ENCODE peak calls at places on chromosomes 6 and 20, in six cellular contexts. One of them, this sample, is unnamed.

GRCh38 chr6:143236151-143236788 is 175.6 kb downstream of the AIG1 start:
- DNase-seq in cardiac muscle cell: no peak
- DNase-seq in uterus: no peak
- DNase-seq in NT2/D1: no peak
- DNase-seq in colonic mucosa: no peak
- DNase-seq in endothelial cell of umbilical vein: no peak
- DNase-seq in this sample: peak; percentile 78

GRCh38 chr20:44861547-44862006 is 23.9 kb upstream of the YWHAB start:
- DNase-seq in cardiac muscle cell: no peak
- DNase-seq in uterus: peak; percentile 51
- DNase-seq in NT2/D1: no peak
- DNase-seq in colonic mucosa: no peak
- DNase-seq in endothelial cell of umbilical vein: peak; percentile 17
- DNase-seq in this sample: peak; percentile 18

GRCh38 chr6:33683576-33684427 is 27.7 kb downstream of the UQCC2 start:
- DNase-seq in cardiac muscle cell: no peak
- DNase-seq in uterus: no peak
- DNase-seq in NT2/D1: no peak
- DNase-seq in colonic mucosa: no peak
- DNase-seq in endothelial cell of umbilical vein: no peak
- DNase-seq in this sample: no peak

GRCh38 chr6:35483062-35483461 is 13.8 kb downstream of the TEAD3 start:
- DNase-seq in cardiac muscle cell: no peak
- DNase-seq in uterus: no peak
- DNase-seq in NT2/D1: no peak
- DNase-seq in colonic mucosa: no peak
- DNase-seq in endothelial cell of umbilical vein: no peak
- DNase-seq in this sample: no peak

GRCh38 chr20:48733296-48733790 is 94.5 kb downstream of the PREX1 start:
- DNase-seq in cardiac muscle cell: no peak
- DNase-seq in uterus: no peak
- DNase-seq in NT2/D1: no peak
- DNase-seq in colonic mucosa: no peak
- DNase-seq in endothelial cell of umbilical vein: no peak
- DNase-seq in this sample: no peak

GRCh38 chr20:34773726-34774125 is 51.7 kb downstream of the NCOA6 start:
- DNase-seq in cardiac muscle cell: no peak
- DNase-seq in uterus: no peak
- DNase-seq in NT2/D1: no peak
- DNase-seq in colonic mucosa: no peak
- DNase-seq in endothelial cell of umbilical vein: no peak
- DNase-seq in this sample: no peak

GRCh38 chr6:16559091-16559490 is 202.2 kb downstream of the ATXN1 start:
- DNase-seq in cardiac muscle cell: no peak
- DNase-seq in uterus: no peak
- DNase-seq in NT2/D1: no peak
- DNase-seq in colonic mucosa: no peak
- DNase-seq in endothelial cell of umbilical vein: no peak
- DNase-seq in this sample: no peak

GRCh38 chr6:116714761-116715160 is 33.8 kb downstream of the KPNA5 start:
- DNase-seq in cardiac muscle cell: no peak
- DNase-seq in uterus: no peak
- DNase-seq in NT2/D1: no peak
- DNase-seq in colonic mucosa: no peak
- DNase-seq in endothelial cell of umbilical vein: no peak
- DNase-seq in this sample: no peak

DNA sequence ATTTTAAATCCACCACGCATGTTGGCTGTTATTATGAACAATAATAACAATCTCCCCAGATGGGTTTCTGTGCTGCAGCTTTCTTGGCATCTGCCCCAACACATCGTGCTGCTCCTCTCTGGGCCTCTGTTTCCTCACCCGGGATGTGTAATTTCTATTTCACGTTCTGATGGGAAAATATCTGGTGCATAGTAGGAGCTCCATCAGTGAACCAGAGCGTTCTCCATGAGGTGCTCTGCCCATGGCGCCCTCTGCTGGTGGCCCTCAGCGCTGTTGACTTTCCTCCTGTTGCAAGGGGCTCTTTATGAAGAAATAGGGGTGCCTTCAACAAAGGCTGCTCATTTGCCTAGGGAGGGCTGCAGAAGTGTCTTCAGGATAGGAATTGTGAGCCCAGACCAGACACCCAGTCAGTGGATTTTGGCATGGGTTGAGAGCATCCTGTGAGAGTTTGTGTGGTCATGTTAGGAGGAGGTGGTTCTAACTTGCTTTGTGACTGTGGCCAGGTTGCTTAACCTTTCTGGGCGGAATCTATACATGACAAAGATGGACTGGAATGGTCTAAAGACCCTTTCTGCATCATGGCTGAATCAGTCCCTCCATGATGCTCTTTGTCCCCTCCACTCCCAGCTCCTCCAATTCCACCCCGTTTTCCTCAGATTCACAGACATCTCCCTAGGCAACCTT is 8.1 kb downstream of the SCRT2 start:
- DNase-seq in cardiac muscle cell: peak; percentile 66
- DNase-seq in uterus: no peak
- DNase-seq in NT2/D1: no peak
- DNase-seq in colonic mucosa: peak; percentile 61
- DNase-seq in endothelial cell of umbilical vein: peak; percentile 46
- DNase-seq in this sample: no peak
- H3K27me3 ChIP-seq in cardiac muscle cell: peaks cover 4% of the 10 kb centered on the region
- H3K27me3 ChIP-seq in uterus: peaks cover 16% of the 10 kb centered on the region
- H3K27me3 ChIP-seq in NT2/D1: no peaks in the 10 kb centered on the region
- H3K27me3 ChIP-seq in colonic mucosa: peaks cover 34% of the 10 kb centered on the region
- H3K27me3 ChIP-seq in endothelial cell of umbilical vein: peaks cover 48% of the 10 kb centered on the region
- H3K27me3 ChIP-seq in this sample: peaks cover 34% of the 10 kb centered on the region

GRCh38 chr6:149449054-149449453 is 35.8 kb downstream of the ZC3H12D start:
- DNase-seq in cardiac muscle cell: no peak
- DNase-seq in uterus: no peak
- DNase-seq in NT2/D1: no peak
- DNase-seq in colonic mucosa: no peak
- DNase-seq in endothelial cell of umbilical vein: no peak
- DNase-seq in this sample: no peak
- H3K27me3 ChIP-seq in cardiac muscle cell: peaks cover 43% of the 10 kb centered on the region
- H3K27me3 ChIP-seq in uterus: no peaks in the 10 kb centered on the region
- H3K27me3 ChIP-seq in NT2/D1: peaks cover 31% of the 10 kb centered on the region
- H3K27me3 ChIP-seq in colonic mucosa: no peaks in the 10 kb centered on the region
- H3K27me3 ChIP-seq in endothelial cell of umbilical vein: peaks cover 31% of the 10 kb centered on the region
- H3K27me3 ChIP-seq in this sample: peaks cover 27% of the 10 kb centered on the region

GRCh38 chr6:63824722-63825121 is 189.1 kb downstream of the PHF3 start:
- DNase-seq in cardiac muscle cell: no peak
- DNase-seq in uterus: no peak
- DNase-seq in NT2/D1: no peak
- DNase-seq in colonic mucosa: no peak
- DNase-seq in endothelial cell of umbilical vein: no peak
- DNase-seq in this sample: no peak
- H3K27me3 ChIP-seq in cardiac muscle cell: no peaks in the 10 kb centered on the region
- H3K27me3 ChIP-seq in uterus: no peaks in the 10 kb centered on the region
- H3K27me3 ChIP-seq in NT2/D1: no peaks in the 10 kb centered on the region
- H3K27me3 ChIP-seq in colonic mucosa: no peaks in the 10 kb centered on the region
- H3K27me3 ChIP-seq in endothelial cell of umbilical vein: peaks cover 3% of the 10 kb centered on the region
- H3K27me3 ChIP-seq in this sample: no peaks in the 10 kb centered on the region

DNA sequence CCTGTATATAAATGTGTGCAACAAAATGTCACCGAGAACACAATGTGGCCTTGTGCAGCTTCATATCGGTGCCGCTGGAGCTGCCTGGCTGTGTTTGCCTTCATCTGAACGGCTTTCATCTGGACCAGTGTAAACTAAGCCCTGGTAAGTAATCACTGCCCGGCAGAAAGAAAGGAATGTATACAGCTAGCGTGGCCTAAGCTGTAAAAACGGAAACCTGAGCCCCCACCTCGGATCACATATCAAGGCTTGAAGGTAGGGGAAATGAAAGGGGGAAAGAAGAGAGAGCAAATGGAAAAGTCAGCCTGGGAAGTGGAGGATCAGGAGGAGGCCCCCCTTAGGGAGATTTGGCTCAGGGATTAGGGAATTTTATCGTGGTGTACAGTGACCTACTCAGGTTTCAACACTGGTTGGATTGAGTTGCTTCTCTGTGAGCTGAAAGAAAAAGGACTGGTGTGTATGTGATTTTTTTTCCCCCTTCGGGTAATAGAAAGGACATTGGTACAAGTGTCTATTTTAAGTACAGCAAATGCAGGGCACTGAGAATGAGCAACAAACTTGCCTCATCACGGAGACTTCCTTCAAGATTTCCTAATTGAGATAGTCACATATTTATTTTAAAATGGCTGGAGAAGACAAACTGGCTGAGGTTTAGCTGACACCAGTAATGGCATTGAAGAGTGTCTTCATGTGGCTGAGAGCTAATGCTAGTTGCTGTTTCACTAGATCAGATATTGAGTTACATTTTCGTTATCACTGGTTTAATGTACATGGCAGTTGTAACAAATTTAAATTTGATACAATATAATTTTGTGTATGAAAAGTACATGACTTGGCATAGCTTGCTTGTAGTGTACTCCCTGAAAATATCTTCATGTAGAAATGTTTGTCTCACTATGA is 3.5 kb downstream of the SOBP start:
- DNase-seq in cardiac muscle cell: peak; percentile 77
- DNase-seq in uterus: no peak
- DNase-seq in NT2/D1: no peak
- DNase-seq in colonic mucosa: no peak
- DNase-seq in endothelial cell of umbilical vein: peak; percentile 22
- DNase-seq in this sample: peak; percentile 55
- H3K27me3 ChIP-seq in cardiac muscle cell: peaks cover 2% of the 10 kb centered on the region
- H3K27me3 ChIP-seq in uterus: no peaks in the 10 kb centered on the region
- H3K27me3 ChIP-seq in NT2/D1: peaks cover 26% of the 10 kb centered on the region
- H3K27me3 ChIP-seq in colonic mucosa: peaks cover 33% of the 10 kb centered on the region
- H3K27me3 ChIP-seq in endothelial cell of umbilical vein: peaks cover 3% of the 10 kb centered on the region
- H3K27me3 ChIP-seq in this sample: no peaks in the 10 kb centered on the region

GRCh38 chr20:22572491-22572890 is 11.9 kb downstream of the FOXA2 start:
- DNase-seq in cardiac muscle cell: no peak
- DNase-seq in uterus: no peak
- DNase-seq in NT2/D1: no peak
- DNase-seq in colonic mucosa: no peak
- DNase-seq in endothelial cell of umbilical vein: no peak
- DNase-seq in this sample: no peak
- H3K27me3 ChIP-seq in cardiac muscle cell: peaks cover 100% of the 10 kb centered on the region
- H3K27me3 ChIP-seq in uterus: peaks cover 69% of the 10 kb centered on the region
- H3K27me3 ChIP-seq in NT2/D1: peaks cover 100% of the 10 kb centered on the region
- H3K27me3 ChIP-seq in colonic mucosa: peaks cover 22% of the 10 kb centered on the region
- H3K27me3 ChIP-seq in endothelial cell of umbilical vein: peaks cover 98% of the 10 kb centered on the region
- H3K27me3 ChIP-seq in this sample: peaks cover 90% of the 10 kb centered on the region

GRCh38 chr20:549720-550496 is 6.3 kb upstream of the CSNK2A1 start:
- DNase-seq in cardiac muscle cell: no peak
- DNase-seq in uterus: no peak
- DNase-seq in NT2/D1: no peak
- DNase-seq in colonic mucosa: no peak
- DNase-seq in endothelial cell of umbilical vein: no peak
- DNase-seq in this sample: no peak
- H3K27me3 ChIP-seq in cardiac muscle cell: no peaks in the 10 kb centered on the region
- H3K27me3 ChIP-seq in uterus: no peaks in the 10 kb centered on the region
- H3K27me3 ChIP-seq in NT2/D1: no peaks in the 10 kb centered on the region
- H3K27me3 ChIP-seq in colonic mucosa: no peaks in the 10 kb centered on the region
- H3K27me3 ChIP-seq in endothelial cell of umbilical vein: peaks cover 37% of the 10 kb centered on the region
- H3K27me3 ChIP-seq in this sample: peaks cover 3% of the 10 kb centered on the region

GRCh38 chr6:114282268-114282667 is 60.6 kb downstream of the HS3ST5 start:
- DNase-seq in cardiac muscle cell: no peak
- DNase-seq in uterus: no peak
- DNase-seq in NT2/D1: no peak
- DNase-seq in colonic mucosa: no peak
- DNase-seq in endothelial cell of umbilical vein: no peak
- DNase-seq in this sample: no peak
- H3K27me3 ChIP-seq in cardiac muscle cell: no peaks in the 10 kb centered on the region
- H3K27me3 ChIP-seq in uterus: no peaks in the 10 kb centered on the region
- H3K27me3 ChIP-seq in NT2/D1: no peaks in the 10 kb centered on the region
- H3K27me3 ChIP-seq in colonic mucosa: no peaks in the 10 kb centered on the region
- H3K27me3 ChIP-seq in endothelial cell of umbilical vein: peaks cover 3% of the 10 kb centered on the region
- H3K27me3 ChIP-seq in this sample: no peaks in the 10 kb centered on the region

This sample was measured in gastrocnemius medialis.